ENCODE peak calls at places on chromosomes 12 and 14, in nine cellular contexts. One of them, this sample, is unnamed.

GRCh38 chr14:92253381-92253894 is 69.5 kb upstream of the SLC24A4 start:
- DNase-seq in fibroblast of lung: no peak
- DNase-seq in epithelial cell of proximal tubule: no peak
- DNase-seq in WERI-Rb-1: peak; percentile 76
- DNase-seq in neural progenitor cell: peak; percentile 45
- DNase-seq in stomach: no peak
- DNase-seq in fibroblast of pulmonary artery: no peak
- DNase-seq in foreskin fibroblast: no peak
- DNase-seq in left ventricle myocardium inferior: no peak
- DNase-seq in this sample: no peak

GRCh38 chr12:13197526-13198141 is 1.1 kb downstream of the EMP1 start:
- DNase-seq in fibroblast of lung: no peak
- DNase-seq in epithelial cell of proximal tubule: no peak
- DNase-seq in WERI-Rb-1: no peak
- DNase-seq in neural progenitor cell: no peak
- DNase-seq in stomach: no peak
- DNase-seq in fibroblast of pulmonary artery: peak; percentile 70
- DNase-seq in foreskin fibroblast: no peak
- DNase-seq in left ventricle myocardium inferior: peak; percentile 77
- DNase-seq in this sample: no peak

GRCh38 chr12:2986876-2987275 is 27.7 kb downstream of the TEAD4 start:
- DNase-seq in fibroblast of lung: no peak
- DNase-seq in epithelial cell of proximal tubule: no peak
- DNase-seq in WERI-Rb-1: no peak
- DNase-seq in neural progenitor cell: no peak
- DNase-seq in stomach: no peak
- DNase-seq in fibroblast of pulmonary artery: no peak
- DNase-seq in foreskin fibroblast: no peak
- DNase-seq in left ventricle myocardium inferior: no peak
- DNase-seq in this sample: no peak

GRCh38 chr12:109590566-109590965 is 17.0 kb downstream of the MVK start:
- DNase-seq in fibroblast of lung: no peak
- DNase-seq in epithelial cell of proximal tubule: no peak
- DNase-seq in WERI-Rb-1: no peak
- DNase-seq in neural progenitor cell: no peak
- DNase-seq in stomach: no peak
- DNase-seq in fibroblast of pulmonary artery: no peak
- DNase-seq in foreskin fibroblast: no peak
- DNase-seq in left ventricle myocardium inferior: no peak
- DNase-seq in this sample: no peak

GRCh38 chr12:49885663-49886461 is 17.8 kb downstream of the FAIM2 start:
- DNase-seq in fibroblast of lung: no peak
- DNase-seq in epithelial cell of proximal tubule: no peak
- DNase-seq in WERI-Rb-1: no peak
- DNase-seq in neural progenitor cell: no peak
- DNase-seq in stomach: no peak
- DNase-seq in fibroblast of pulmonary artery: no peak
- DNase-seq in foreskin fibroblast: no peak
- DNase-seq in left ventricle myocardium inferior: no peak
- DNase-seq in this sample: no peak

GRCh38 chr12:87704374-87704773 is 324.8 kb downstream of the C12orf50 start:
- DNase-seq in fibroblast of lung: no peak
- DNase-seq in epithelial cell of proximal tubule: no peak
- DNase-seq in WERI-Rb-1: no peak
- DNase-seq in neural progenitor cell: no peak
- DNase-seq in stomach: no peak
- DNase-seq in fibroblast of pulmonary artery: no peak
- DNase-seq in foreskin fibroblast: no peak
- DNase-seq in left ventricle myocardium inferior: no peak
- DNase-seq in this sample: peak; percentile 83

GRCh38 chr14:105894125-105894977 is 368.0 kb downstream of the TMEM121 start:
- DNase-seq in fibroblast of lung: no peak
- DNase-seq in epithelial cell of proximal tubule: no peak
- DNase-seq in WERI-Rb-1: no peak
- DNase-seq in neural progenitor cell: no peak
- DNase-seq in stomach: no peak
- DNase-seq in fibroblast of pulmonary artery: no peak
- DNase-seq in foreskin fibroblast: no peak
- DNase-seq in left ventricle myocardium inferior: peak; percentile 8
- DNase-seq in this sample: no peak

GRCh38 chr12:80441921-80442320 is 2.1 kb upstream of the PTPRQ start:
- DNase-seq in fibroblast of lung: peak; percentile 95
- DNase-seq in epithelial cell of proximal tubule: no peak
- DNase-seq in WERI-Rb-1: no peak
- DNase-seq in neural progenitor cell: no peak
- DNase-seq in stomach: no peak
- DNase-seq in fibroblast of pulmonary artery: peak; percentile 76
- DNase-seq in foreskin fibroblast: peak; percentile 39
- DNase-seq in left ventricle myocardium inferior: no peak
- DNase-seq in this sample: no peak

GRCh38 chr12:58917699-58918334 is 2.5 kb downstream of the LRIG3 start:
- DNase-seq in fibroblast of lung: peak; percentile 47
- DNase-seq in epithelial cell of proximal tubule: peak; percentile 15
- DNase-seq in WERI-Rb-1: no peak
- DNase-seq in neural progenitor cell: peak; percentile 47
- DNase-seq in stomach: no peak
- DNase-seq in fibroblast of pulmonary artery: no peak
- DNase-seq in foreskin fibroblast: no peak
- DNase-seq in left ventricle myocardium inferior: no peak
- DNase-seq in this sample: no peak

GRCh38 chr12:58915634-58916033 is 4.7 kb downstream of the LRIG3 start:
- DNase-seq in fibroblast of lung: peak; percentile 79
- DNase-seq in epithelial cell of proximal tubule: peak; percentile 41
- DNase-seq in WERI-Rb-1: no peak
- DNase-seq in neural progenitor cell: peak; percentile 37
- DNase-seq in stomach: peak; percentile 40
- DNase-seq in fibroblast of pulmonary artery: peak; percentile 58
- DNase-seq in foreskin fibroblast: peak; percentile 62
- DNase-seq in left ventricle myocardium inferior: peak; percentile 29
- DNase-seq in this sample: no peak

GRCh38 chr12:58914457-58914856 is 5.8 kb downstream of the LRIG3 start:
- DNase-seq in fibroblast of lung: peak; percentile 34
- DNase-seq in epithelial cell of proximal tubule: no peak
- DNase-seq in WERI-Rb-1: no peak
- DNase-seq in neural progenitor cell: no peak
- DNase-seq in stomach: no peak
- DNase-seq in fibroblast of pulmonary artery: no peak
- DNase-seq in foreskin fibroblast: no peak
- DNase-seq in left ventricle myocardium inferior: no peak
- DNase-seq in this sample: no peak

GRCh38 chr12:58916891-58917570 is 3.3 kb downstream of the LRIG3 start:
- DNase-seq in fibroblast of lung: peak; percentile 74
- DNase-seq in epithelial cell of proximal tubule: peak; percentile 43
- DNase-seq in WERI-Rb-1: no peak
- DNase-seq in neural progenitor cell: peak; percentile 38
- DNase-seq in stomach: no peak
- DNase-seq in fibroblast of pulmonary artery: peak; percentile 60
- DNase-seq in foreskin fibroblast: peak; percentile 56
- DNase-seq in left ventricle myocardium inferior: no peak
- DNase-seq in this sample: peak; percentile 69

DNA sequence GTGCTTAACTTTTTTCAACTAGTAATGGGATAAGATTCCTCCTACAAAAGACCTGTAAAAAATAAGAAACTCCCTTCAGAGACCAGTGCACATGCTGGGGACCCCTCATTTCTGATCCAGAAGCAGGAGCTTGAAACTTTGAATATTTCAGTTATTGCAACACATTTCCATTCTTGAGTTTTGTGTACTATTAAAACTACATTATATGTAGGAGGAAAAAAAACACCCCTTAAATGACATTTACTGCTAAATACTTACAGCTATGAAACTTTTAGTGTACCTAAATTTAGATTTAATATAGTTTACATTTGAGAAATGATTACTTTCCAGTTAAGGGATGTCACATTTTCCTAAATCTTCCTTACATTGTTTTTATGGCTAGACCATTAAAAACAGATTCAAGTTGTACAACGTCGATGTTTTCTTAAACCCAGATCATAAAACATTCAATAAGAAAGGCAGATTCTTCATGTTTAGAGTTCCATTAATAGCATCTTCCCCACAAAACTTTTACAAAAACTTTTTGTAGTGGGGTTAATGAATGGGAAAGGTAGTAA is 4.1 kb downstream of the LRIG3 start:
- DNase-seq in fibroblast of lung: no peak
- DNase-seq in epithelial cell of proximal tubule: no peak
- DNase-seq in WERI-Rb-1: no peak
- DNase-seq in neural progenitor cell: no peak
- DNase-seq in stomach: no peak
- DNase-seq in fibroblast of pulmonary artery: no peak
- DNase-seq in foreskin fibroblast: no peak
- DNase-seq in left ventricle myocardium inferior: no peak
- DNase-seq in this sample: no peak
- H3K4me3 ChIP-seq in fibroblast of lung: peak overlapping the region; percentile 99
- H3K4me3 ChIP-seq in epithelial cell of proximal tubule: peak overlapping the region; percentile 88
- H3K4me3 ChIP-seq in WERI-Rb-1: no peak overlapping the region
- H3K4me3 ChIP-seq in neural progenitor cell: peak overlapping the region; percentile 86
- H3K4me3 ChIP-seq in stomach: peak overlapping the region; percentile 79
- H3K4me3 ChIP-seq in fibroblast of pulmonary artery: no peak overlapping the region
- H3K4me3 ChIP-seq in foreskin fibroblast: peak overlapping the region; percentile 69
- H3K4me3 ChIP-seq in left ventricle myocardium inferior: peak overlapping the region; percentile 84
- H3K4me3 ChIP-seq in this sample: no peak overlapping the region

GRCh38 chr12:57549909-57550627 is at the start of gene KIF5A:
- DNase-seq in fibroblast of lung: peak; percentile 24
- DNase-seq in epithelial cell of proximal tubule: no peak
- DNase-seq in WERI-Rb-1: peak; percentile 69
- DNase-seq in neural progenitor cell: peak; percentile 87
- DNase-seq in stomach: no peak
- DNase-seq in fibroblast of pulmonary artery: no peak
- DNase-seq in foreskin fibroblast: no peak
- DNase-seq in left ventricle myocardium inferior: no peak
- DNase-seq in this sample: no peak
- TF ChIP-seq CTCF in fibroblast of lung: no peak
- TF ChIP-seq CTCF in epithelial cell of proximal tubule: no peak
- TF ChIP-seq CTCF in WERI-Rb-1: peak; percentile 29
- TF ChIP-seq CTCF in neural progenitor cell: peak; percentile 23
- TF ChIP-seq CTCF in stomach: no peak
- TF ChIP-seq CTCF in fibroblast of pulmonary artery: no peak
- TF ChIP-seq CTCF in foreskin fibroblast: no peak
- TF ChIP-seq CTCF in left ventricle myocardium inferior: no peak
- TF ChIP-seq CTCF in this sample: no peak

DNA sequence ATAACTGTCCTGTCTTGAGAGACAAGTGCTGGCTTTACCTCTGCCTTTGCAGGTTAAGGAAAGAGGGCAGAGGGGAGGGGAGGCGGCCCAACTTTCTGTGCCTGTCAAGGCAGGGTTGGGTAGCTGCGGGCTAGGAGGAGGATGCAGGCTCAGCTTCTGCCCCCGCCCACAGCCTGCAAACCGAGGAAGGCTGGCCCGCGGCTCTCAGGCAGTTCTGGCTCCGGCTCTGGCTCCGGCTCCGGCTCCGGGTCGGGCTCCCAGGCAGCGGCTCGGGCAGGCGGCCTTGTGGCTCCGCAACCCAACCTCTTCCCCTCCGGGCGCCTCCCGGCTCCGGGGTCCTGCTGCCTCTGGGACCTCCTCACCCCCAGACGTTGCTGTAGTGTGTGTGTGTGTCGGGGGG is 92.9 kb downstream of the TMEM30B start:
- DNase-seq in fibroblast of lung: peak; percentile 39
- DNase-seq in epithelial cell of proximal tubule: no peak
- DNase-seq in WERI-Rb-1: no peak
- DNase-seq in neural progenitor cell: peak; percentile 21
- DNase-seq in stomach: no peak
- DNase-seq in fibroblast of pulmonary artery: peak; percentile 28
- DNase-seq in foreskin fibroblast: peak; percentile 26
- DNase-seq in left ventricle myocardium inferior: peak; percentile 44
- DNase-seq in this sample: no peak
- H3K4me3 ChIP-seq in fibroblast of lung: no peak overlapping the region
- H3K4me3 ChIP-seq in epithelial cell of proximal tubule: peak overlapping the region; percentile 51
- H3K4me3 ChIP-seq in WERI-Rb-1: no peak overlapping the region
- H3K4me3 ChIP-seq in neural progenitor cell: no peak overlapping the region
- H3K4me3 ChIP-seq in stomach: peak overlapping the region; percentile 29
- H3K4me3 ChIP-seq in fibroblast of pulmonary artery: peak overlapping the region; percentile 52
- H3K4me3 ChIP-seq in foreskin fibroblast: no peak overlapping the region
- H3K4me3 ChIP-seq in left ventricle myocardium inferior: peak overlapping the region; percentile 58
- H3K4me3 ChIP-seq in this sample: no peak overlapping the region

GRCh38 chr12:6692888-6693287 is 3.7 kb upstream of the ZNF384 start:
- DNase-seq in fibroblast of lung: no peak
- DNase-seq in epithelial cell of proximal tubule: no peak
- DNase-seq in WERI-Rb-1: no peak
- DNase-seq in neural progenitor cell: no peak
- DNase-seq in stomach: no peak
- DNase-seq in fibroblast of pulmonary artery: no peak
- DNase-seq in foreskin fibroblast: no peak
- DNase-seq in left ventricle myocardium inferior: no peak
- DNase-seq in this sample: no peak

GRCh38 chr12:6691473-6691872 is 2.3 kb upstream of the ZNF384 start:
- DNase-seq in fibroblast of lung: peak; percentile 65
- DNase-seq in epithelial cell of proximal tubule: no peak
- DNase-seq in WERI-Rb-1: no peak
- DNase-seq in neural progenitor cell: no peak
- DNase-seq in stomach: no peak
- DNase-seq in fibroblast of pulmonary artery: peak; percentile 15
- DNase-seq in foreskin fibroblast: no peak
- DNase-seq in left ventricle myocardium inferior: no peak
- DNase-seq in this sample: no peak

GRCh38 chr12:6685814-6686213 is 3.4 kb downstream of the ZNF384 start:
- DNase-seq in fibroblast of lung: no peak
- DNase-seq in epithelial cell of proximal tubule: no peak
- DNase-seq in WERI-Rb-1: no peak
- DNase-seq in neural progenitor cell: no peak
- DNase-seq in stomach: no peak
- DNase-seq in fibroblast of pulmonary artery: no peak
- DNase-seq in foreskin fibroblast: no peak
- DNase-seq in left ventricle myocardium inferior: no peak
- DNase-seq in this sample: no peak

GRCh38 chr12:6688543-6688999 is 604 bp downstream of the ZNF384 start:
- DNase-seq in fibroblast of lung: no peak
- DNase-seq in epithelial cell of proximal tubule: no peak
- DNase-seq in WERI-Rb-1: no peak
- DNase-seq in neural progenitor cell: no peak
- DNase-seq in stomach: peak; percentile 49
- DNase-seq in fibroblast of pulmonary artery: no peak
- DNase-seq in foreskin fibroblast: no peak
- DNase-seq in left ventricle myocardium inferior: no peak
- DNase-seq in this sample: no peak

DNA sequence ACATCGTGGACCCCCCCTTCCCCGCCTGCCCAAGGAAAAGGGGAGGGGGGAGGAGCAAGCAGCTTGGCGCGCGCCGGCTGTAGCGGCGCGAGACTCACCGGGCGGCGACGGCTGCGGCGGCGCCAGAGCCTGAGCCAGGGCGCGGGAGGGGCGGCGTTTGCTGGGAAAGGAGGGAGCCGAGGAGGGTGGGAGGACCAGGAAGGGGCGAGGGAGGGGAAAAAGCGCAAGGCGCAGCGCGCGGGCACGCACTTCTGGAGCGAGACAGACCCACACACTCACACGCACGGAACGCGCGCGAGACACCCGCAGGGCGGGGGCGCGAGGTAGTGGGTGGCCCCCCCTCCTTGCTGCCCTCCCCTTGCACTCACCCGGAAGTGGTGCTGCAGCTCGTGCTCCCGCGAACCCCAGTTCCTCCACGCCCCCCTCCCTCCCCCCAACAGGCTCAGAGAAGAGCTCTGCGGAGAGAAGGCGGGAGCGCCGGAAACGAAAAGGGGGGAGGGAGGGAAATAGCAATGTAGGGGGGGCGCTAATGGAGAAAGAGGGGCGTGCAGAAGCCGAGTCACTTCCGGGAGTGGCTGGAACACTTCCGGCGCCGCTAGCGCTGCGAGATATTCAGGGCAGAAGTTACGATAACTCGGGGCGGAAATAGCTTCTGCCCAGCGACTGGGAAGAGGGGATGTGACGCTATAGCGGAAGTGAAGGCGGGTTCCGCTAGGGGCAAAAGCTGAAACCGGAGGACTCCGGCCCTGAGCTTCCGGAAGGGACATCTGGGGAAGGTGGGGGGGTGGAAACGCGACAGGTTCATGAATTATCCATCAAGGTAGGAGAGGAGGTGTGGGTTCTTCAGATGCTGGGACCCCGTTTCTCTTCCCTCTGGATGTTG is at the start of gene ZNF384:
- DNase-seq in fibroblast of lung: peak; percentile 99
- DNase-seq in epithelial cell of proximal tubule: peak; percentile 95
- DNase-seq in WERI-Rb-1: peak; percentile 97
- DNase-seq in neural progenitor cell: peak; percentile 98
- DNase-seq in stomach: peak; percentile 97
- DNase-seq in fibroblast of pulmonary artery: peak; percentile 99
- DNase-seq in foreskin fibroblast: peak; percentile 99
- DNase-seq in left ventricle myocardium inferior: peak; percentile 96
- DNase-seq in this sample: peak; percentile 97
- TF ChIP-seq CTCF in fibroblast of lung: no peak
- TF ChIP-seq CTCF in epithelial cell of proximal tubule: no peak
- TF ChIP-seq CTCF in WERI-Rb-1: no peak
- TF ChIP-seq CTCF in neural progenitor cell: no peak
- TF ChIP-seq CTCF in stomach: peak; percentile 49
- TF ChIP-seq CTCF in fibroblast of pulmonary artery: no peak
- TF ChIP-seq CTCF in foreskin fibroblast: no peak
- TF ChIP-seq CTCF in left ventricle myocardium inferior: peak; percentile 52
- TF ChIP-seq CTCF in this sample: no peak